ENCODE peak calls at places on chromosomes 16 and 17, in ten cellular contexts. N, Q, I, A, S, Z, G, X, L and O are unnamed samples.
A peak's percentile ranks its signal among the peaks of the same experiment; 100 is the strongest.

GRCh38 chr16:49630783-49631182 is 225.1 kb downstream of the ZNF423 start:
- DNase-seq in N (no peak), Q (no peak), I (no peak), A (no peak), S (peak; percentile 33), Z (no peak), G (no peak), X (no peak), L (no peak), O (no peak)

GRCh38 chr17:3985800-3986199 is 21.6 kb upstream of the ATP2A3 start:
- DNase-seq in N (no peak), Q (no peak), I (no peak), A (no peak), S (no peak), Z (no peak), G (no peak), X (no peak), L (no peak), O (no peak)

GRCh38 chr16:11131706-11132105 is 124.3 kb downstream of the SOCS1 start:
- DNase-seq in N (no peak), Q (no peak), I (no peak), A (peak; percentile 53), S (no peak), Z (no peak), G (no peak), X (no peak), L (no peak), O (no peak)

GRCh38 chr17:19242926-19243325 is 5.8 kb downstream of the EPN2 start:
- DNase-seq in N (no peak), Q (no peak), I (no peak), A (no peak), S (no peak), Z (no peak), G (no peak), X (no peak), L (no peak), O (no peak)

GRCh38 chr16:70770968-70771552 is 29.9 kb downstream of the VAC14 start:
- DNase-seq in N (peak; percentile 55), Q (peak; percentile 71), I (peak; percentile 64), A (peak; percentile 79), S (peak; percentile 92), Z (peak; percentile 77), G (peak; percentile 62), X (peak; percentile 80), L (peak; percentile 66), O (no peak)

GRCh38 chr16:12470311-12471229 is 333.1 kb downstream of the CPPED1 start:
- DNase-seq in N (no peak), Q (no peak), I (no peak), A (peak; percentile 72), S (no peak), Z (no peak), G (no peak), X (peak; percentile 85), L (no peak), O (peak; percentile 65)

GRCh38 chr16:57462978-57463362 is 491 bp downstream of the POLR2C start:
- DNase-seq in N (no peak), Q (no peak), I (no peak), A (no peak), S (no peak), Z (no peak), G (no peak), X (no peak), L (no peak), O (no peak)

GRCh38 chr16:49755291-49755611 is 100.7 kb downstream of the ZNF423 start:
- DNase-seq in N (peak; percentile 16), Q (peak; percentile 23), I (peak; percentile 62), A (no peak), S (no peak), Z (no peak), G (no peak), X (no peak), L (no peak), O (no peak)

GRCh38 chr17:83149326-83149725 is 69.9 kb downstream of the METRNL start:
- DNase-seq in N (no peak), Q (no peak), I (no peak), A (no peak), S (no peak), Z (no peak), G (no peak), X (no peak), L (peak; percentile 24), O (no peak)

GRCh38 chr17:59470624-59471297 is 94.6 kb upstream of the DHX40 start:
- DNase-seq in N (no peak), Q (no peak), I (no peak), A (no peak), S (no peak), Z (no peak), G (no peak), X (no peak), L (no peak), O (no peak)

GRCh38 chr16:4882633-4883285 is 35.5 kb downstream of the UBN1 start:
- DNase-seq in N (peak; percentile 67), Q (peak; percentile 36), I (no peak), A (no peak), S (peak; percentile 79), Z (no peak), G (no peak), X (no peak), L (peak; percentile 62), O (no peak)

GRCh38 chr17:65749479-65749878 is 188.0 kb upstream of the AXIN2 start:
- DNase-seq in N (no peak), Q (no peak), I (no peak), A (no peak), S (peak; percentile 70), Z (no peak), G (no peak), X (no peak), L (no peak), O (no peak)

GRCh38 chr16:29734826-29735225 is 11.0 kb downstream of the C16orf54 start:
- DNase-seq in N (no peak), Q (no peak), I (no peak), A (no peak), S (no peak), Z (no peak), G (no peak), X (no peak), L (no peak), O (no peak)

DNA sequence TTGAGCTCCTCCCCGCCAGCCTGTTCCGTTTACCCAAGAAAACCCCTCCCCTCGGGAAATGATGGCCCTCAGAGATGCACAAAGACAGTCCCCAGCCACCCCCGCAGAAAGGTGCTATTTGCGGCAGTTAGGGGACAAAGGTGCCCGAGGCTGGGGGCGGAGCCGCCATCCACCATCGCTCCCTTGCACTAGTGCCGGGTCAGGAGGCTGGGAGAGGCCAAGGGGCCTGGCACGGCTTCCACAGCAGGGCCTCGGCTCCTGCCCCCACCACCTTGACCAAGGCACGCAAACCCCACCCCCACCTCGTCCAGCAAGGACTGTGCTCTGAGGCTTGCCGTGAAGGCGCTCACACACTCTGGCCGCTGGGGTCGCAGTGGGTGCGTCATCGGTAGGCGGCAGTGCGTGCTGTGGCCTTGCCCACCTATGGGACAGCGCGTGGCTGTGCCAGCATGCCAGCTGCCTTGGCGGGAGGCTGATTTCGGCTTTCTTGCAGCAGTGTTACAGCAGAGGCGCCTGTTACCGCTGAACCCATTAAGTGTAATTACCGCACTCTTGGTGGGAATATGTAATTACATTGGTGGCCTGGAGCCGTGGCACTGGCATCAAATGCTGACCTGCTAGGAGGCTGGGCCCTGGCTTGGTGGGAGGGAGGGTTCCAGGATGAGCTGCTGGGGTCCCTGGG is 31.8 kb downstream of the TPSG1 start:
- DNase-seq in N (no peak), Q (no peak), I (no peak), A (no peak), S (peak; percentile 74), Z (no peak), G (peak; percentile 24), X (no peak), L (no peak), O (no peak)
- TF ChIP-seq POLR2A in N (no peak), Q (no peak), I (no peak), A (no peak), S (no peak), Z (no peak), G (no peak), X (no peak), L (no peak), O (no peak)

GRCh38 chr17:17506181-17506741 is 10.1 kb upstream of the RASD1 start:
- DNase-seq in N (no peak), Q (no peak), I (no peak), A (no peak), S (no peak), Z (peak; percentile 52), G (peak; percentile 39), X (peak; percentile 35), L (peak; percentile 51), O (peak; percentile 39)

GRCh38 chr17:17503566-17504130 is 7.5 kb upstream of the RASD1 start:
- DNase-seq in N (no peak), Q (peak; percentile 59), I (no peak), A (peak; percentile 40), S (no peak), Z (no peak), G (no peak), X (peak; percentile 66), L (no peak), O (peak; percentile 58)

GRCh38 chr17:17504341-17505140 is 8.3 kb upstream of the RASD1 start:
- DNase-seq in N (no peak), Q (no peak), I (no peak), A (no peak), S (no peak), Z (no peak), G (no peak), X (peak; percentile 25), L (no peak), O (no peak)

GRCh38 chr17:17505610-17506171 is 9.5 kb upstream of the RASD1 start:
- DNase-seq in N (no peak), Q (no peak), I (no peak), A (no peak), S (no peak), Z (no peak), G (no peak), X (no peak), L (no peak), O (no peak)

DNA sequence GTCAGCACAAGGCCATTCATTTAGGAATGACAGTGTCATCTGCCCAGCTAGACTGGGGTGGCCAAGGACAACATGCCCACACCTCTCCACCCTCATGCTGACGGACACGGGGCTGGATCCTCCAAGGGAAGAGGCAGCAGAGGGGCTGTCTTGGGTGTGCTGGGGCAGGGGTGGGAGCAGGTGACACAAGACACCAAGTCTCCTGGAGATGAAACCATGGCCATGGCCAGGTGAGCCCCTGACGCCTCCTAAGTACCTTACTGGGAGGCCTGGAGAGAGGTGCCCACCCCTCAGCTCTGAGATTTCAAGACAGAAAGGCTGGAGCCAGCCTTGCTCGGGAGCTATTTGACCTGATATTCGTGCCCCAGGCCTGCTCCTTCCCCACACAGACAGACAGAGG is 9.0 kb upstream of the RASD1 start:
- DNase-seq in N (no peak), Q (no peak), I (no peak), A (no peak), S (no peak), Z (no peak), G (no peak), X (peak; percentile 19), L (no peak), O (no peak)
- H3K4me1 ChIP-seq in N (peaks cover 4% of the 10 kb centered on the region), Q (no peaks in the 10 kb centered on the region), I (no peaks in the 10 kb centered on the region), A (no peaks in the 10 kb centered on the region), S (no peaks in the 10 kb centered on the region), Z (no peaks in the 10 kb centered on the region), G (peaks cover 12% of the 10 kb centered on the region), X (no peaks in the 10 kb centered on the region), L (no peaks in the 10 kb centered on the region), O (no peaks in the 10 kb centered on the region)

GRCh38 chr16:88938933-88939813 is 37.8 kb downstream of the CBFA2T3 start:
- DNase-seq in N (no peak), Q (no peak), I (no peak), A (no peak), S (no peak), Z (no peak), G (no peak), X (no peak), L (no peak), O (peak; percentile 61)
- TF ChIP-seq POLR2A in N (no peak), Q (no peak), I (no peak), A (no peak), S (no peak), Z (no peak), G (no peak), X (no peak), L (no peak), O (no peak)

GRCh38 chr17:77470330-77470786 is 329.6 kb downstream of the SEC14L1 start:
- DNase-seq in N (no peak), Q (no peak), I (no peak), A (no peak), S (no peak), Z (no peak), G (no peak), X (no peak), L (no peak), O (no peak)
- H3K4me1 ChIP-seq in N (peaks cover 21% of the 10 kb centered on the region), Q (peaks cover 71% of the 10 kb centered on the region), I (peaks cover 52% of the 10 kb centered on the region), A (peaks cover 39% of the 10 kb centered on the region), S (peaks cover 79% of the 10 kb centered on the region), Z (peaks cover 77% of the 10 kb centered on the region), G (peaks cover 69% of the 10 kb centered on the region), X (peaks cover 39% of the 10 kb centered on the region), L (peaks cover 53% of the 10 kb centered on the region), O (peaks cover 74% of the 10 kb centered on the region)